ENCODE peak calls at places on chromosomes 6 and 20, in six cellular contexts. G, P, A, K, X and W are unnamed samples.

GRCh38 chr6:14516947-14517346 is 399.4 kb downstream of the CD83 start:
- DNase-seq in K (no peak), X (no peak), G (no peak), A (no peak), P (no peak), W (no peak)

GRCh38 chr6:105069821-105070445 is 109.9 kb downstream of the POPDC3 start:
- DNase-seq in A (no peak), P (no peak), G (no peak), X (no peak), K (no peak), W (no peak)

GRCh38 chr20:56592211-56592610 is 36.9 kb upstream of the TFAP2C start:
- DNase-seq in G (no peak), K (no peak), X (no peak), P (no peak), A (no peak), W (no peak)

GRCh38 chr6:120557554-120557953 is 776.7 kb downstream of the TBC1D32 start:
- DNase-seq in G (no peak), P (no peak), X (no peak), A (no peak), K (no peak), W (no peak)

GRCh38 chr6:111260570-111261298 is 173.4 kb downstream of the SLC16A10 start:
- DNase-seq in P (no peak), A (no peak), X (no peak), K (peak), G (no peak), W (peak)

GRCh38 chr6:137709424-137710281 is 157.4 kb upstream of the TNFAIP3 start:
- DNase-seq in K (no peak), X (no peak), A (no peak), P (no peak), G (no peak), W (no peak)

GRCh38 chr20:49893242-49894072 is 21.9 kb downstream of the SPATA2 start:
- DNase-seq in G (no peak), A (no peak), P (no peak), X (no peak), K (no peak), W (peak)

GRCh38 chr6:91082311-91082803 is 495.5 kb upstream of the MAP3K7 start:
- DNase-seq in G (no peak), P (no peak), A (no peak), X (no peak), K (no peak), W (no peak)

GRCh38 chr6:158409451-158409850 is 97.2 kb downstream of the TULP4 start:
- DNase-seq in P (no peak), X (peak), K (no peak), A (no peak), G (no peak), W (peak)

GRCh38 chr6:20707870-20708269 is 173.6 kb downstream of the CDKAL1 start:
- DNase-seq in K (no peak), A (no peak), X (no peak), G (no peak), P (no peak), W (no peak)

GRCh38 chr6:39876111-39876510 is 58.2 kb downstream of the MOCS1 start:
- DNase-seq in G (no peak), X (no peak), P (no peak), K (no peak), A (no peak), W (no peak)

GRCh38 chr6:120873125-120873865 is 461.0 kb downstream of the TBC1D32 start:
- DNase-seq in A (no peak), X (no peak), P (no peak), G (no peak), K (no peak), W (no peak)

GRCh38 chr6:147177286-147177685 is 26.9 kb upstream of the STXBP5 start:
- DNase-seq in G (no peak), X (no peak), A (no peak), K (no peak), P (no peak), W (no peak)

GRCh38 chr20:37007898-37008649 is 56.6 kb upstream of the SAMHD1 start:
- DNase-seq in A (no peak), K (peak), P (peak), X (peak), G (peak), W (peak)

GRCh38 chr6:7691675-7692452 is 34.0 kb upstream of the BMP6 start:
- DNase-seq in G (peak), K (peak), A (no peak), P (peak), X (peak), W (no peak)

GRCh38 chr6:16623733-16624132 is 137.5 kb downstream of the ATXN1 start:
- DNase-seq in A (no peak), P (no peak), X (no peak), G (no peak), K (no peak), W (no peak)

GRCh38 chr20:33933469-33933909 is 60.2 kb upstream of the RALY start:
- DNase-seq in P (peak), X (no peak), K (peak), A (no peak), G (peak), W (peak)

GRCh38 chr6:133179483-133179882 is 61.7 kb upstream of the EYA4 start:
- DNase-seq in X (no peak), A (no peak), G (no peak), K (no peak), P (no peak), W (no peak)

GRCh38 chr20:37392441-37393195 is 46.7 kb downstream of the SRC start:
- DNase-seq in G (peak), X (no peak), K (peak), P (peak), A (no peak), W (peak)

GRCh38 chr6:160160929-160161646 is 39.5 kb downstream of the SLC22A1 start:
- DNase-seq in P (no peak), K (no peak), A (no peak), G (no peak), X (no peak), W (no peak)

GRCh38 chr6:128350416-128351254 is 169.8 kb downstream of the PTPRK start:
- DNase-seq in G (peak), X (no peak), K (no peak), P (peak), A (no peak), W (no peak)

GRCh38 chr20:4987130-4987529 is 14.2 kb downstream of the SLC23A2 start:
- DNase-seq in K (no peak), P (no peak), X (no peak), A (no peak), G (no peak), W (no peak)

GRCh38 chr6:169241688-169242350 is 11.8 kb downstream of the THBS2 start:
- DNase-seq in G (no peak), K (no peak), P (no peak), A (no peak), X (no peak), W (no peak)

DNA sequence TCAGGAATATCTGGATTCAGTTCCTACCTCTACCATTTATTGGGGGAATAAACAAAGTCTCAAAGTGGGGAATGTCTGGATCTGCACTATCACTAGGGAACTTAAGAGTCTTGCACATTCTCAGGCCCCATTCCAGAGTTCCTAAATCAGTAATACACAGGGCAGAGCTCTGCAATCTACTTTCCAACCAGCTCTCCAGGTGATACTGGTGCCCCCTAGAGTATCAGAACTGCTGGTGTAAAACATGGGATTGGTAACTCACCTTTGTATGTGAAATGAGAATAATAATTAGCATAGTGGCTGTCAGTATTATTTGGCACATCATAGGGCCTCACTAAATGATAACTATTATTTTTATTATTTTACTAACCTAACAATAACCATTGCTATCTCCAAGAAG is 278.8 kb upstream of the IMPG1 start:
- DNase-seq in X (no peak), P (peak), G (peak), K (no peak), A (no peak), W (peak)
- TF ChIP-seq CTCF in X (peak), P (no peak), G (peak), K (no peak), A (peak), W (peak)

GRCh38 chr6:78390066-78390465 is 477.3 kb upstream of the IRAK1BP1 start:
- DNase-seq in K (no peak), P (no peak), X (no peak), G (peak), A (no peak), W (no peak)
- TF ChIP-seq MYC in K (no peak), P (no peak), X (no peak), G (no peak), A (no peak), W (no peak)

GRCh38 chr6:83417880-83418663 is 12.8 kb downstream of the ME1 start:
- DNase-seq in G (peak), A (no peak), K (peak), X (peak), P (peak), W (peak)
- TF ChIP-seq CTCF in G (peak), A (peak), K (peak), X (peak), P (peak), W (peak)

GRCh38 chr6:11065436-11066202 is 21.5 kb upstream of the ELOVL2 start:
- DNase-seq in K (no peak), P (no peak), A (no peak), X (no peak), G (no peak), W (no peak)

GRCh38 chr6:11066505-11067347 is 22.6 kb upstream of the ELOVL2 start:
- DNase-seq in X (no peak), P (no peak), G (peak), A (no peak), K (no peak), W (no peak)

GRCh38 chr6:11072080-11072479 is 21.6 kb upstream of the SMIM13 start:
- DNase-seq in K (no peak), G (no peak), A (no peak), X (no peak), P (no peak), W (no peak)

GRCh38 chr6:11067348-11067747 is 23.2 kb upstream of the ELOVL2 start:
- DNase-seq in G (peak), K (no peak), X (no peak), P (no peak), A (no peak), W (no peak)

GRCh38 chr6:11069760-11070159 is 23.9 kb upstream of the SMIM13 start:
- DNase-seq in G (no peak), X (no peak), P (no peak), A (no peak), K (peak), W (no peak)
- TF ChIP-seq MYC in G (no peak), X (no peak), P (no peak), A (no peak), K (no peak), W (no peak)

GRCh38 chr20:46023148-46023484 is 5.9 kb upstream of the SLC12A5 start:
- DNase-seq in P (no peak), A (no peak), G (no peak), X (no peak), K (no peak), W (no peak)
- TF ChIP-seq CTCF in P (no peak), A (no peak), G (no peak), X (no peak), K (no peak), W (no peak)

DNA sequence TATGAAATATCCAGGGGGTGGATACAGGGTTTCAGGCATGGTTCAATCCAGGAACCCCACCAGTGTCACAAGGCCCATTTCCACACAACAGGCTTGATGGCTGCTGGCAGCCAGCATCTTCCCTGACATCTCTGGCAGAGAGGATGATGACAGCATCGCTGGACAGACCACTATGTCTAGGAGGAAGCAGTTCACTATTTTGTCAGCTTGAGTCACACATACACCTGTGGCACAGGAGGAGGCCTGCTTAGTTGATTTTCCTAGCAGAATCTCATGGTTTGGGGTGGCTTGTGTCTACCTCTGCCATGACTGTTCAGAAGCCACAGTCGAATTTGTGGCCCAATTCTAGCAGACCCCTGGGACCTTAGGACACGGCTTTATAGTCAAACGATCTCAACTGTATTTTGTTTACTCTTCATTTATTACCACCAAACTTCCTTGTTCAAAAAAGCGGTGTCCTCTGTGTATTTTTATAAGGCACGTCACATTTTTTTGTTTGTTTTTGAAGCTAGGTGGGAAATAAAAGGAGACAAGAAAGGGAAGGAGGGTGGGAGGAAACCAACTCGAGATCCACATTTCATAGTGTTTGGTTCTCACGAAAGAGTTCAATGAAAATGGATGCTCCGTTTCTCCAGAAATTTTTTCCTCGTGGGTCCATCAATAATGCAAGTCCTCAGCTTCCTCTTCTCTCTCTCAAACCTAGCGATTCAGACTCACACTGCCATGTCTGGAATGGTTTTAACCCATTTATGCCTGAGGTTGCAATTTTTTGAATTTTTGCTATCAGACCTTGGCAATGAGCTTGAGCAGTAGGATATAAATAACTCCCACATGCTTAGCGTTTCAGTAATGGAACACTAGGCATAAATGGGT is 94.4 kb downstream of the TOX2 start:
- DNase-seq in A (no peak), K (no peak), P (peak), X (no peak), G (no peak), W (no peak)
- TF ChIP-seq MYC in A (no peak), K (no peak), P (no peak), X (no peak), G (no peak), W (no peak)

GRCh38 chr6:63236398-63236817 is 25.1 kb downstream of the FKBP1C start:
- DNase-seq in G (no peak), A (peak), X (no peak), P (no peak), K (no peak), W (peak)
- TF ChIP-seq CTCF in G (no peak), A (no peak), X (no peak), P (no peak), K (no peak), W (no peak)